ENCODE peak calls at places on chromosomes 12 and 14, in five cellular contexts. C is mammary epithelial cell, A is PC-3, Q is mesenchymal stem cell, L is GM12878. R is an unnamed sample. For H3K4me1, the result is how much of the 10 kb centered on the place peaks cover.

GRCh38 chr12:91804533-91804932 is 341.1 kb downstream of the BTG1 start:
- DNase-seq in C (peak), A (peak), Q (no peak), L (no peak), R (no peak)

GRCh38 chr12:109744026-109744425 is 30.4 kb downstream of the FAM222A start:
- DNase-seq in A (no peak), L (no peak), C (no peak), Q (no peak), R (no peak)

GRCh38 chr14:102071283-102071998 is 15.4 kb downstream of the HSP90AA1 start:
- DNase-seq in Q (peak), A (peak), L (no peak), C (peak), R (no peak)

GRCh38 chr12:27751386-27752047 is 28.5 kb upstream of the KLHL42 start:
- DNase-seq in A (peak), L (no peak), C (peak), Q (no peak), R (no peak)

GRCh38 chr12:118103601-118104382 is at the start of gene VSIG10:
- DNase-seq in Q (peak), C (peak), L (no peak), A (peak), R (peak)

GRCh38 chr12:118061876-118062791 is 1.2 kb upstream of the WSB2 start:
- DNase-seq in L (no peak), Q (peak), A (peak), C (peak), R (peak)

GRCh38 chr14:99774526-99775307 is 18.5 kb upstream of the EML1 start:
- DNase-seq in A (peak), L (no peak), C (no peak), Q (no peak), R (no peak)

GRCh38 chr12:64450711-64451486 is 1.0 kb upstream of the TBK1 start:
- DNase-seq in Q (peak), C (peak), A (peak), L (no peak), R (peak)

GRCh38 chr14:34592623-34593022 is 37.3 kb downstream of the SNX6 start:
- DNase-seq in Q (no peak), L (no peak), A (no peak), C (no peak), R (no peak)

GRCh38 chr12:42648061-42648460 is 58.5 kb upstream of the PRICKLE1 start:
- DNase-seq in Q (no peak), C (no peak), A (no peak), L (no peak), R (peak)

GRCh38 chr14:55731881-55732498 is 152.0 kb downstream of the KTN1 start:
- DNase-seq in L (no peak), Q (no peak), C (no peak), A (peak), R (peak)

GRCh38 chr14:37116933-37117844 is 55.2 kb downstream of the SLC25A21 start:
- DNase-seq in C (peak), A (peak), L (no peak), Q (peak), R (peak)

GRCh38 chr12:127297327-127297726 is 969.6 kb upstream of the TMEM132C start:
- DNase-seq in L (no peak), A (no peak), Q (no peak), C (no peak), R (no peak)

GRCh38 chr14:103169954-103170353 is 46.7 kb downstream of the TNFAIP2 start:
- DNase-seq in C (no peak), L (no peak), Q (no peak), A (no peak), R (no peak)

GRCh38 chr14:69999246-69999645 is 120.0 kb downstream of the SMOC1 start:
- DNase-seq in Q (peak), A (peak), C (peak), L (no peak), R (peak)

GRCh38 chr14:105860615-105861580 is 334.5 kb downstream of the TMEM121 start:
- DNase-seq in Q (no peak), C (no peak), L (no peak), A (no peak), R (no peak)

GRCh38 chr14:35956376-35957000 is 130.3 kb downstream of the BRMS1L start:
- DNase-seq in Q (no peak), C (no peak), A (no peak), L (no peak), R (no peak)

GRCh38 chr12:93377252-93377542 is 528 bp upstream of the NUDT4 start:
- DNase-seq in C (no peak), L (no peak), A (no peak), Q (no peak), R (no peak)
- H3K4me3 ChIP-seq in C (peak), L (peak), A (peak), Q (peak), R (peak)

GRCh38 chr12:4271433-4272013 is 2.0 kb upstream of the CCND2 start:
- DNase-seq in Q (peak), A (no peak), L (peak), C (no peak), R (no peak)

GRCh38 chr12:4269279-4269991 is 4.1 kb upstream of the CCND2 start:
- DNase-seq in A (no peak), L (no peak), Q (peak), C (peak), R (peak)

GRCh38 chr12:4270016-4270669 is 3.4 kb upstream of the CCND2 start:
- DNase-seq in L (no peak), Q (no peak), C (no peak), A (no peak), R (no peak)

GRCh38 chr12:4272014-4272975 is 1.3 kb upstream of the CCND2 start:
- DNase-seq in C (peak), L (peak), A (no peak), Q (peak), R (peak)

GRCh38 chr12:4270670-4271432 is 2.7 kb upstream of the CCND2 start:
- DNase-seq in A (no peak), C (no peak), Q (peak), L (no peak), R (peak)
- H3K9ac ChIP-seq in A (no peak), C (no peak), Q (peak), L (peak), R (peak)

DNA sequence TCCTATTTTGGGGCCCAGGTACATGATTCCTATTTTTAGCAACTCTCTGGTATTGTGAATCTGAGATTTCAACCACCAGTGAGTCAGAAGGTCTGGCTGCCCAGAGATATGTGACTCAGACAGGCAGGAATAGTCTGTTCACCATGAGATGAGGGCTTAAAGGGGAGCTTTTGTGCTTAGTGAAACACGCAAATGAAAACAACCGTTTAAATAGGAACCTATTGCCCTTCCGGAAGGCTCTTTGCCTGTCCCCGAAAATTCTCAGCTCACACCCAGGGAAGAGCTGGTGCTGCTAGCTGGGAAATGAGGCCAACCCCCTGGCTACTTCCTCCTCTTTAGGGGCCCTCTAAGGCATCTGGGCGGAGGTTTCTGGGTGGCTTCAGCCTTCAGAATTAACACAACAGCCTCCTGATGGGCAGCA is 283.6 kb downstream of the CACNA1C start:
- DNase-seq in C (peak), L (peak), Q (peak), A (peak), R (peak)
- H3K4me1 ChIP-seq in C (under half), L (under half), Q (under half), A (under half), R (half or more)

DNA sequence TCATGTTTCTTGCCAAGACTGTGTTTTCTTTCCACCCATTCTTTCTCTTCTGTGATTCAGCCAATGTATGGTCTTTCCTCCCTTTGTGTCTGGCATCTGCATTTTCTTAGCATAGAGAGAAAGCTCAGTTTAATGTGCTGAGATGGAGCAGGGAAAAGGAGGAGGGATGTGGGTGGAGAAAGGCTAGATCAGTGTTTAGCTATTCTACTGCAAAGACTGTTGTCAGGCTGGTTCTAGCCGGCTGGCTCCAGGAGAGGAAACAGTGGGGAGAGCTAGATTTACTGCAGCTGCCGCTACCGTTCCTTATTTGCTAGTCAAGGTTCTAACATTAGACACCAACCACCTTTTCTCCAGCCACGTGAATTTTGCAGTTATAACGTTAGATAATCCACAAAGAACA is 5.2 kb upstream of the RIMKLB start:
- DNase-seq in L (no peak), A (no peak), C (peak), Q (peak), R (peak)
- H3K4me3 ChIP-seq in L (no peak), A (no peak), C (no peak), Q (no peak), R (no peak)

DNA sequence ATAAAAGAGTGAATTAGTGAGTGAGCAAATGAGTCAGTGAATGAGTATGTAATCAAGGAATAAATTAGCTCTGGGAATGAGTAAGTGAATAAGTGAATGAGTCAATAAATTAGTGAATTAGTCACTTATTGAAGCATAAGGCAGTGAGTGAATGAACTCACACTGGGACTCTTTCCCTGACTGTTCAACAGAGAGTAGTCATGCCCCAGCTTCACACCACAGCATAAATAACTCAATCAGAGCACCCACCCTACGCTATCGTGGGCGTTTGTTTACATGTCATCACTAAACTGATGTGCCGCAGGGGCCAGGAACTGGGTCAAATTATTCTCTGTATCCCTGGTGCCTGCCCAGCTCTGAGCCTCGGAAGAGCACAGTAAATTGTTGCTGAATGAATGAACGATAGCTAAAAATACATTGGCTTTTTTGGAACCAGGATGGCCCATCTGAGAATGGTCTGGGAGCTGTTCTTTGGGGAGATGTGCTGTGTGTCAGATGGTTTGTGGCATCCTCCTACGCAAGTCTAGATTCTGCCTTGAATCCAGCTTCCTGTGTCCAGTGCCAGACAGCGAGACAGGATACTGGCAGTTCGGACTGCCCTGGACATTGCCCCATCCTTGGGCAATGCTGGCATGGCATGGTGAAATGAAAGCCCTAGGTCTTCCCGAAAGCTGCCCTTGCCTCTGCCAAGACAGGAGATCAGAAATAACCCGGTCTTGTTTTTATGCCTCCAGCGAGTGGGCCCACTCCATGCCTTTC is 98.0 kb upstream of the RTL1 start:
- DNase-seq in Q (no peak), C (peak), L (no peak), A (peak), R (peak)
- H3K9ac ChIP-seq in Q (peak), C (no peak), L (no peak), A (no peak), R (no peak)

GRCh38 chr12:104600790-104601739 is 144.3 kb downstream of the CHST11 start:
- DNase-seq in Q (peak), A (no peak), L (no peak), C (no peak), R (peak)
- H3K4me1 ChIP-seq in Q (under half), A (under half), L (under half), C (half or more), R (half or more)

DNA sequence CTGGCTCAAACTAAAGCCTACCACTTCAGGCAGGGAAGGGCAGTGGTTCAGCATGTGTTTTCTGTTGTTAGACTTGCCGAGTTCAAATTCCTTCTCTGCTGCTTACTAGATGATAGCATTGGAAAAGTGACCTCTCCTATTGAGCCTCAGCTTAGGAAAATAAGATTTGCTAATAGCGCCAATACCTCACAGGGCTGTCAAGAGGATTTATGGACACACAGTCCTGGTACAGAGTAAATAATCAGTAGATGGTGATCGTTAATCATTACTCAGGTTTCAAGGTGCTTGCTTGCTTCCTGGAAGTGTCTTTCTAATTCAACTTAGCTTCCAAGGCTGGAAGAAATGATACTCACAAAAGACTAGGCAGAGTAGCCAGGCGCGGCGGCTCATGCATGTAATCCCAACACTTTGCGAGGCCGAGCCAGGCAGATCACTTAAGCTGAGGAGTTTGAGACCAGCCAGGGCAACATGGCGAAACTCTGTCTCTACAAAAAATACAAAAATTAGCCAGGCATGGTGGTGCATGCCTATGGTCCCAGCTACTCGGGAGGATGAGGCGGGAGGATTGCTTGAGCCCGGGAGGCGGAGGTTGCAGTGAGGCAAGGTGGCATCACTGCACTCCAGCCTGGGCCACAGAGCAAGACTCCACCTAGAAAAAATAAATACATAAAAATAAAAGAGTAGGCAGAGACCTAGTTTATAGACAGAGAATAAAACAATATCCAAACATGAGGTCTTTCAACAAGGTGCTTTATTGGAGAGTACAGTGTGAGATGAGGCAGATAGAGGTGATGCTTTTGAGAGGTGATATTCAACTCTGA is 6.0 kb downstream of the PLA2G1B start:
- DNase-seq in L (no peak), Q (no peak), C (no peak), A (no peak), R (no peak)
- H3K4me3 ChIP-seq in L (no peak), Q (no peak), C (no peak), A (no peak), R (no peak)

GRCh38 chr12:53481108-53481442 is 18.2 kb downstream of the MAP3K12 start:
- DNase-seq in C (no peak), A (no peak), L (no peak), Q (no peak), R (peak)
- H3K9ac ChIP-seq in C (no peak), A (no peak), L (no peak), Q (no peak), R (no peak)

GRCh38 chr14:75566752-75567151 is 11.7 kb upstream of the FLVCR2 start:
- DNase-seq in L (no peak), Q (no peak), A (no peak), C (no peak), R (no peak)
- H3K4me1 ChIP-seq in L (under half), Q (under half), A (under half), C (under half), R (under half)

R was measured in adipocyte.